ENCODE peak calls at places on chromosomes 3 and 15, in seven cellular contexts. One of them, this sample, is unnamed.

GRCh38 chr15:22780267-22780666 is 6.2 kb upstream of the NIPA1 start:
- DNase-seq in astrocyte of the spinal cord: no peak
- DNase-seq in activated CD8-positive, alpha-beta memory T cell treated with anti-CD3 and anti-CD28 coated beads for 24 hours: no peak
- DNase-seq in RWPE1: no peak
- DNase-seq in HL-60: no peak
- DNase-seq in GM04504: no peak
- DNase-seq in vagina: no peak
- DNase-seq in this sample: no peak

GRCh38 chr3:121111914-121112612 is 204.1 kb downstream of the STXBP5L start:
- DNase-seq in activated CD8-positive, alpha-beta memory T cell treated with anti-CD3 and anti-CD28 coated beads for 24 hours: no peak
- DNase-seq in astrocyte of the spinal cord: no peak
- DNase-seq in RWPE1: no peak
- DNase-seq in vagina: no peak
- DNase-seq in HL-60: no peak
- DNase-seq in GM04504: no peak
- DNase-seq in this sample: no peak

GRCh38 chr3:108090066-108090700 is 648 bp downstream of the CD47 start:
- DNase-seq in GM04504: no peak
- DNase-seq in vagina: no peak
- DNase-seq in HL-60: no peak
- DNase-seq in activated CD8-positive, alpha-beta memory T cell treated with anti-CD3 and anti-CD28 coated beads for 24 hours: peak; percentile 88
- DNase-seq in RWPE1: peak; percentile 59
- DNase-seq in astrocyte of the spinal cord: peak; percentile 58
- DNase-seq in this sample: peak; percentile 41

GRCh38 chr3:100548053-100548452 is 55.6 kb downstream of the TMEM45A start:
- DNase-seq in astrocyte of the spinal cord: no peak
- DNase-seq in HL-60: no peak
- DNase-seq in activated CD8-positive, alpha-beta memory T cell treated with anti-CD3 and anti-CD28 coated beads for 24 hours: no peak
- DNase-seq in vagina: no peak
- DNase-seq in GM04504: no peak
- DNase-seq in RWPE1: no peak
- DNase-seq in this sample: no peak

GRCh38 chr15:57772223-57772957 is 65.9 kb downstream of the POLR2M start:
- DNase-seq in vagina: no peak
- DNase-seq in activated CD8-positive, alpha-beta memory T cell treated with anti-CD3 and anti-CD28 coated beads for 24 hours: no peak
- DNase-seq in HL-60: no peak
- DNase-seq in RWPE1: peak; percentile 35
- DNase-seq in astrocyte of the spinal cord: peak; percentile 12
- DNase-seq in GM04504: no peak
- DNase-seq in this sample: no peak

GRCh38 chr15:76866008-76866407 is 39.1 kb downstream of the SCAPER start:
- DNase-seq in astrocyte of the spinal cord: no peak
- DNase-seq in HL-60: no peak
- DNase-seq in GM04504: peak; percentile 10
- DNase-seq in vagina: no peak
- DNase-seq in activated CD8-positive, alpha-beta memory T cell treated with anti-CD3 and anti-CD28 coated beads for 24 hours: no peak
- DNase-seq in RWPE1: no peak
- DNase-seq in this sample: no peak

GRCh38 chr15:91784973-91785709 is 68.4 kb upstream of the SLCO3A1 start:
- DNase-seq in astrocyte of the spinal cord: no peak
- DNase-seq in RWPE1: no peak
- DNase-seq in HL-60: no peak
- DNase-seq in vagina: no peak
- DNase-seq in activated CD8-positive, alpha-beta memory T cell treated with anti-CD3 and anti-CD28 coated beads for 24 hours: no peak
- DNase-seq in GM04504: no peak
- DNase-seq in this sample: no peak

GRCh38 chr15:31427411-31427810 is 100.8 kb downstream of the KLF13 start:
- DNase-seq in activated CD8-positive, alpha-beta memory T cell treated with anti-CD3 and anti-CD28 coated beads for 24 hours: no peak
- DNase-seq in GM04504: no peak
- DNase-seq in astrocyte of the spinal cord: no peak
- DNase-seq in RWPE1: no peak
- DNase-seq in vagina: no peak
- DNase-seq in HL-60: peak; percentile 54
- DNase-seq in this sample: no peak

GRCh38 chr15:90864507-90864906 is 3.9 kb upstream of the FURIN start:
- DNase-seq in activated CD8-positive, alpha-beta memory T cell treated with anti-CD3 and anti-CD28 coated beads for 24 hours: no peak
- DNase-seq in vagina: no peak
- DNase-seq in HL-60: no peak
- DNase-seq in astrocyte of the spinal cord: no peak
- DNase-seq in GM04504: no peak
- DNase-seq in RWPE1: no peak
- DNase-seq in this sample: no peak

GRCh38 chr3:67015702-67016500 is 17.8 kb downstream of the KBTBD8 start:
- DNase-seq in GM04504: no peak
- DNase-seq in astrocyte of the spinal cord: no peak
- DNase-seq in activated CD8-positive, alpha-beta memory T cell treated with anti-CD3 and anti-CD28 coated beads for 24 hours: no peak
- DNase-seq in vagina: no peak
- DNase-seq in RWPE1: no peak
- DNase-seq in HL-60: no peak
- DNase-seq in this sample: no peak

GRCh38 chr3:17054301-17054700 is 169.5 kb downstream of the PLCL2 start:
- DNase-seq in GM04504: no peak
- DNase-seq in vagina: no peak
- DNase-seq in HL-60: no peak
- DNase-seq in RWPE1: no peak
- DNase-seq in astrocyte of the spinal cord: no peak
- DNase-seq in activated CD8-positive, alpha-beta memory T cell treated with anti-CD3 and anti-CD28 coated beads for 24 hours: no peak
- DNase-seq in this sample: no peak

GRCh38 chr15:39195988-39196486 is 384.8 kb upstream of the THBS1 start:
- DNase-seq in HL-60: no peak
- DNase-seq in GM04504: peak; percentile 86
- DNase-seq in astrocyte of the spinal cord: peak; percentile 85
- DNase-seq in activated CD8-positive, alpha-beta memory T cell treated with anti-CD3 and anti-CD28 coated beads for 24 hours: no peak
- DNase-seq in vagina: no peak
- DNase-seq in RWPE1: peak; percentile 98
- DNase-seq in this sample: no peak

GRCh38 chr3:65811050-65811766 is 227.5 kb downstream of the MAGI1 start:
- DNase-seq in activated CD8-positive, alpha-beta memory T cell treated with anti-CD3 and anti-CD28 coated beads for 24 hours: no peak
- DNase-seq in HL-60: no peak
- DNase-seq in astrocyte of the spinal cord: peak; percentile 93
- DNase-seq in RWPE1: no peak
- DNase-seq in vagina: no peak
- DNase-seq in GM04504: no peak
- DNase-seq in this sample: no peak

GRCh38 chr15:73442968-73443367 is at the start of gene REC114:
- DNase-seq in GM04504: no peak
- DNase-seq in HL-60: no peak
- DNase-seq in vagina: no peak
- DNase-seq in astrocyte of the spinal cord: no peak
- DNase-seq in activated CD8-positive, alpha-beta memory T cell treated with anti-CD3 and anti-CD28 coated beads for 24 hours: no peak
- DNase-seq in RWPE1: no peak
- DNase-seq in this sample: no peak

GRCh38 chr3:46971742-46972141 is 4.8 kb downstream of the CCDC12 start:
- DNase-seq in vagina: no peak
- DNase-seq in GM04504: no peak
- DNase-seq in activated CD8-positive, alpha-beta memory T cell treated with anti-CD3 and anti-CD28 coated beads for 24 hours: no peak
- DNase-seq in astrocyte of the spinal cord: no peak
- DNase-seq in RWPE1: no peak
- DNase-seq in HL-60: no peak
- DNase-seq in this sample: no peak

GRCh38 chr3:136428167-136428566 is 178.0 kb downstream of the PCCB start:
- DNase-seq in vagina: no peak
- DNase-seq in RWPE1: no peak
- DNase-seq in HL-60: no peak
- DNase-seq in activated CD8-positive, alpha-beta memory T cell treated with anti-CD3 and anti-CD28 coated beads for 24 hours: no peak
- DNase-seq in GM04504: no peak
- DNase-seq in astrocyte of the spinal cord: no peak
- DNase-seq in this sample: no peak

GRCh38 chr15:44035781-44036699 is 159.0 kb downstream of the FRMD5 start:
- DNase-seq in RWPE1: no peak
- DNase-seq in activated CD8-positive, alpha-beta memory T cell treated with anti-CD3 and anti-CD28 coated beads for 24 hours: no peak
- DNase-seq in GM04504: no peak
- DNase-seq in astrocyte of the spinal cord: peak; percentile 45
- DNase-seq in HL-60: no peak
- DNase-seq in vagina: no peak
- DNase-seq in this sample: no peak

GRCh38 chr15:98398886-98399285 is 249.5 kb upstream of the IGF1R start:
- DNase-seq in GM04504: no peak
- DNase-seq in activated CD8-positive, alpha-beta memory T cell treated with anti-CD3 and anti-CD28 coated beads for 24 hours: no peak
- DNase-seq in vagina: no peak
- DNase-seq in RWPE1: no peak
- DNase-seq in HL-60: no peak
- DNase-seq in astrocyte of the spinal cord: no peak
- DNase-seq in this sample: no peak

GRCh38 chr3:194381460-194381875 is 11.9 kb upstream of the LRRC15 start:
- DNase-seq in GM04504: no peak
- DNase-seq in activated CD8-positive, alpha-beta memory T cell treated with anti-CD3 and anti-CD28 coated beads for 24 hours: no peak
- DNase-seq in vagina: no peak
- DNase-seq in RWPE1: no peak
- DNase-seq in astrocyte of the spinal cord: no peak
- DNase-seq in HL-60: no peak
- DNase-seq in this sample: peak; percentile 38

GRCh38 chr3:24272408-24272807 is 222.2 kb downstream of the THRB start:
- DNase-seq in GM04504: no peak
- DNase-seq in HL-60: no peak
- DNase-seq in vagina: no peak
- DNase-seq in RWPE1: no peak
- DNase-seq in activated CD8-positive, alpha-beta memory T cell treated with anti-CD3 and anti-CD28 coated beads for 24 hours: no peak
- DNase-seq in astrocyte of the spinal cord: no peak
- DNase-seq in this sample: no peak

GRCh38 chr3:169146112-169146665 is 517.3 kb downstream of the MECOM start:
- DNase-seq in vagina: no peak
- DNase-seq in activated CD8-positive, alpha-beta memory T cell treated with anti-CD3 and anti-CD28 coated beads for 24 hours: peak; percentile 57
- DNase-seq in RWPE1: peak; percentile 52
- DNase-seq in astrocyte of the spinal cord: peak; percentile 76
- DNase-seq in HL-60: no peak
- DNase-seq in GM04504: no peak
- DNase-seq in this sample: peak; percentile 16

GRCh38 chr3:102224171-102224570 is 210.6 kb upstream of the ZPLD1 start:
- DNase-seq in vagina: no peak
- DNase-seq in GM04504: peak; percentile 11
- DNase-seq in HL-60: no peak
- DNase-seq in activated CD8-positive, alpha-beta memory T cell treated with anti-CD3 and anti-CD28 coated beads for 24 hours: no peak
- DNase-seq in astrocyte of the spinal cord: peak; percentile 28
- DNase-seq in RWPE1: peak; percentile 14
- DNase-seq in this sample: peak; percentile 13

GRCh38 chr3:99967796-99968195 is 146.5 kb downstream of the FILIP1L start:
- DNase-seq in activated CD8-positive, alpha-beta memory T cell treated with anti-CD3 and anti-CD28 coated beads for 24 hours: no peak
- DNase-seq in HL-60: no peak
- DNase-seq in vagina: no peak
- DNase-seq in astrocyte of the spinal cord: no peak
- DNase-seq in GM04504: no peak
- DNase-seq in RWPE1: peak; percentile 28
- DNase-seq in this sample: no peak

GRCh38 chr3:123075359-123075758 is 8.5 kb downstream of the PDIA5 start:
- DNase-seq in RWPE1: no peak
- DNase-seq in GM04504: no peak
- DNase-seq in vagina: no peak
- DNase-seq in HL-60: no peak
- DNase-seq in astrocyte of the spinal cord: no peak
- DNase-seq in activated CD8-positive, alpha-beta memory T cell treated with anti-CD3 and anti-CD28 coated beads for 24 hours: peak; percentile 0
- DNase-seq in this sample: peak; percentile 58

GRCh38 chr15:71288348-71288955 is 173.2 kb downstream of the THSD4 start:
- DNase-seq in vagina: no peak
- DNase-seq in GM04504: no peak
- DNase-seq in RWPE1: no peak
- DNase-seq in HL-60: no peak
- DNase-seq in astrocyte of the spinal cord: no peak
- DNase-seq in activated CD8-positive, alpha-beta memory T cell treated with anti-CD3 and anti-CD28 coated beads for 24 hours: no peak
- DNase-seq in this sample: no peak

GRCh38 chr15:31347067-31347975 is 20.7 kb downstream of the KLF13 start:
- DNase-seq in HL-60: no peak
- DNase-seq in vagina: no peak
- DNase-seq in astrocyte of the spinal cord: no peak
- DNase-seq in GM04504: no peak
- DNase-seq in RWPE1: no peak
- DNase-seq in activated CD8-positive, alpha-beta memory T cell treated with anti-CD3 and anti-CD28 coated beads for 24 hours: peak; percentile 90
- DNase-seq in this sample: no peak

GRCh38 chr3:45968706-45969105 is 25.4 kb downstream of the CXCR6 start:
- DNase-seq in GM04504: peak; percentile 33
- DNase-seq in HL-60: no peak
- DNase-seq in astrocyte of the spinal cord: peak; percentile 55
- DNase-seq in vagina: no peak
- DNase-seq in activated CD8-positive, alpha-beta memory T cell treated with anti-CD3 and anti-CD28 coated beads for 24 hours: no peak
- DNase-seq in RWPE1: no peak
- DNase-seq in this sample: no peak

GRCh38 chr3:94162700-94163099 is 99.8 kb downstream of the NSUN3 start:
- DNase-seq in HL-60: no peak
- DNase-seq in GM04504: no peak
- DNase-seq in astrocyte of the spinal cord: peak; percentile 62
- DNase-seq in activated CD8-positive, alpha-beta memory T cell treated with anti-CD3 and anti-CD28 coated beads for 24 hours: no peak
- DNase-seq in RWPE1: peak; percentile 82
- DNase-seq in vagina: no peak
- DNase-seq in this sample: peak; percentile 34

GRCh38 chr3:4362523-4362922 is 59.4 kb downstream of the SETMAR start:
- DNase-seq in astrocyte of the spinal cord: no peak
- DNase-seq in GM04504: no peak
- DNase-seq in HL-60: no peak
- DNase-seq in RWPE1: no peak
- DNase-seq in vagina: no peak
- DNase-seq in activated CD8-positive, alpha-beta memory T cell treated with anti-CD3 and anti-CD28 coated beads for 24 hours: no peak
- DNase-seq in this sample: no peak

This sample was measured in SW480.